ENCODE peak calls at places on chromosomes 7 and 10, in ten cellular contexts. One of them, this sample, is unnamed.

GRCh38 chr10:63573068-63573697 is 52.0 kb downstream of the REEP3 start:
- DNase-seq in fibroblast of mammary gland: peak; percentile 51
- DNase-seq in heart left ventricle: no peak
- DNase-seq in Panc1: no peak
- DNase-seq in fibroblast of pulmonary artery: peak; percentile 76
- DNase-seq in colonic mucosa: no peak
- DNase-seq in GM12865: peak; percentile 34
- DNase-seq in cardiac fibroblast: peak; percentile 76
- DNase-seq in heart right ventricle: no peak
- DNase-seq in fibroblast of lung: peak; percentile 93
- DNase-seq in this sample: no peak

GRCh38 chr7:28996836-28997235 is 38.7 kb upstream of the TRIL start:
- DNase-seq in colonic mucosa: no peak
- DNase-seq in heart left ventricle: no peak
- DNase-seq in fibroblast of mammary gland: no peak
- DNase-seq in GM12865: no peak
- DNase-seq in Panc1: no peak
- DNase-seq in cardiac fibroblast: peak; percentile 41
- DNase-seq in fibroblast of lung: peak; percentile 20
- DNase-seq in heart right ventricle: no peak
- DNase-seq in fibroblast of pulmonary artery: no peak
- DNase-seq in this sample: no peak

GRCh38 chr10:96043895-96044580 is 655 bp downstream of the CCNJ start:
- DNase-seq in fibroblast of lung: peak; percentile 31
- DNase-seq in cardiac fibroblast: peak; percentile 38
- DNase-seq in fibroblast of mammary gland: peak; percentile 25
- DNase-seq in heart left ventricle: peak; percentile 34
- DNase-seq in fibroblast of pulmonary artery: peak; percentile 32
- DNase-seq in Panc1: no peak
- DNase-seq in GM12865: peak; percentile 62
- DNase-seq in heart right ventricle: peak; percentile 50
- DNase-seq in colonic mucosa: peak; percentile 62
- DNase-seq in this sample: peak; percentile 85

GRCh38 chr7:152200395-152200794 is 174.9 kb downstream of the GALNT11 start:
- DNase-seq in colonic mucosa: no peak
- DNase-seq in cardiac fibroblast: no peak
- DNase-seq in fibroblast of mammary gland: no peak
- DNase-seq in heart left ventricle: no peak
- DNase-seq in fibroblast of lung: no peak
- DNase-seq in Panc1: no peak
- DNase-seq in heart right ventricle: no peak
- DNase-seq in GM12865: no peak
- DNase-seq in fibroblast of pulmonary artery: no peak
- DNase-seq in this sample: no peak

GRCh38 chr7:1954366-1955004 is 278.3 kb downstream of the MAD1L1 start:
- DNase-seq in fibroblast of lung: no peak
- DNase-seq in heart left ventricle: no peak
- DNase-seq in heart right ventricle: peak; percentile 10
- DNase-seq in fibroblast of pulmonary artery: no peak
- DNase-seq in GM12865: no peak
- DNase-seq in cardiac fibroblast: no peak
- DNase-seq in Panc1: no peak
- DNase-seq in colonic mucosa: no peak
- DNase-seq in fibroblast of mammary gland: no peak
- DNase-seq in this sample: no peak

GRCh38 chr7:85997515-85997914 is 646.2 kb upstream of the GRM3 start:
- DNase-seq in heart left ventricle: no peak
- DNase-seq in fibroblast of mammary gland: no peak
- DNase-seq in fibroblast of lung: no peak
- DNase-seq in heart right ventricle: no peak
- DNase-seq in GM12865: no peak
- DNase-seq in cardiac fibroblast: no peak
- DNase-seq in Panc1: no peak
- DNase-seq in colonic mucosa: no peak
- DNase-seq in fibroblast of pulmonary artery: no peak
- DNase-seq in this sample: no peak

GRCh38 chr10:47047577-47048532 is 136.6 kb downstream of the PTPN20 start:
- DNase-seq in fibroblast of lung: peak; percentile 78
- DNase-seq in heart left ventricle: peak; percentile 75
- DNase-seq in fibroblast of pulmonary artery: peak; percentile 82
- DNase-seq in fibroblast of mammary gland: peak; percentile 66
- DNase-seq in Panc1: peak; percentile 38
- DNase-seq in heart right ventricle: peak; percentile 79
- DNase-seq in GM12865: peak; percentile 76
- DNase-seq in colonic mucosa: peak; percentile 81
- DNase-seq in cardiac fibroblast: peak; percentile 81
- DNase-seq in this sample: peak; percentile 84

GRCh38 chr7:111741811-111742240 is 179.5 kb upstream of the IMMP2L start:
- DNase-seq in fibroblast of mammary gland: peak; percentile 75
- DNase-seq in colonic mucosa: peak; percentile 45
- DNase-seq in GM12865: peak; percentile 83
- DNase-seq in Panc1: no peak
- DNase-seq in fibroblast of pulmonary artery: peak; percentile 87
- DNase-seq in cardiac fibroblast: peak; percentile 86
- DNase-seq in heart left ventricle: no peak
- DNase-seq in fibroblast of lung: peak; percentile 78
- DNase-seq in heart right ventricle: no peak
- DNase-seq in this sample: peak; percentile 79

GRCh38 chr10:46787321-46787615 is 124.0 kb upstream of the PTPN20 start:
- DNase-seq in colonic mucosa: peak; percentile 33
- DNase-seq in Panc1: no peak
- DNase-seq in heart right ventricle: no peak
- DNase-seq in cardiac fibroblast: peak; percentile 55
- DNase-seq in heart left ventricle: no peak
- DNase-seq in fibroblast of mammary gland: peak; percentile 71
- DNase-seq in fibroblast of lung: peak; percentile 73
- DNase-seq in fibroblast of pulmonary artery: peak; percentile 50
- DNase-seq in GM12865: peak; percentile 19
- DNase-seq in this sample: peak; percentile 48

GRCh38 chr7:56121440-56121839 is 5.2 kb upstream of the NUPR2 start:
- DNase-seq in fibroblast of lung: no peak
- DNase-seq in colonic mucosa: no peak
- DNase-seq in Panc1: no peak
- DNase-seq in cardiac fibroblast: no peak
- DNase-seq in GM12865: no peak
- DNase-seq in fibroblast of mammary gland: no peak
- DNase-seq in heart left ventricle: no peak
- DNase-seq in heart right ventricle: no peak
- DNase-seq in fibroblast of pulmonary artery: no peak
- DNase-seq in this sample: no peak

GRCh38 chr7:135265637-135266036 is 32.0 kb downstream of the STRA8 start:
- DNase-seq in cardiac fibroblast: no peak
- DNase-seq in fibroblast of lung: no peak
- DNase-seq in fibroblast of pulmonary artery: no peak
- DNase-seq in heart left ventricle: no peak
- DNase-seq in heart right ventricle: no peak
- DNase-seq in Panc1: no peak
- DNase-seq in colonic mucosa: no peak
- DNase-seq in fibroblast of mammary gland: no peak
- DNase-seq in GM12865: no peak
- DNase-seq in this sample: no peak

GRCh38 chr7:69748530-69748929 is 150.3 kb downstream of the AUTS2 start:
- DNase-seq in Panc1: no peak
- DNase-seq in GM12865: no peak
- DNase-seq in cardiac fibroblast: no peak
- DNase-seq in colonic mucosa: no peak
- DNase-seq in heart right ventricle: no peak
- DNase-seq in heart left ventricle: no peak
- DNase-seq in fibroblast of pulmonary artery: no peak
- DNase-seq in fibroblast of lung: no peak
- DNase-seq in fibroblast of mammary gland: peak; percentile 39
- DNase-seq in this sample: no peak

DNA sequence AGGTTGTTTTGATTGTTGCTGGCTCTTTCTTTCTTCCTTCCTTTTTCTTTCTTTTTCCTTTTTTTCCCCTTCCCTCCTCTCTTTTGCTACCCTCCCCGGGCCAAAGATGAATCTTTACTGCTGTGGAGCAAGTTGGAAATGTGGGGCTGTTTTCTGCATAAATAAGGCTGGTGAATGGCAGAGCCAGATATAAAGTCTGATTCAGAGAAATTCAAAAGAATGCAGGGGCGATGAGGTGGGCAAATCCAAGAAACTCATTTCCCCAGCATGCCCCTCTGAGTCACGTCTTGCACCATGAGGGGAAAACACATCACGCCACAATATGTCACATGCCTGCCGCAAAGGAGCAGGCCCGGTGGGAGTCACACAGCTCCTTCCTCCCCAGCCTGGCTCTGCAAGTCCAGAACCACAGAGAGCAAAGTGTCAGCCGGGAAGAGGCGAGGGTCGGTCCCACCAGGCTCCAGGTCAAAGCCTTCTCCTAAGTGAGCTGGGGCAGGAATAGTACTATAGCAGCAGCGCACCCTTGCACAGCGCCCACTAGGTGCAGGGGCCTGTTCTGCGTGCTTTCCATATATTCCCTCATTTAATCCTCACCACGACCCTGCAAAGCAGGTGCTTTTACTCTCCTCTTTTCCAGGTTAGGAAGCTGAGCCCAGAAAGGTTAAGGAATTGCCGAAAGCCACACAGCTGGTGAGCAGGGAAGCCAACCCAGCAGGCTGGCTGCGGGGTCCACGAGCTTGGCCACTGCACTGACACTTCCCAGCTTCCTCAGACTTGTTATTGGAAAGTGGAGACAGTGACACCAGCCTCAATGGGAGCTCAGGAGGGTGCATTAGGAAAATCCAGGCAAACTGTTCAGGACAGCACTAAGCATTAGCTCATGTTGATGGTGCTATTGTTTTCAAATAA is 94.1 kb upstream of the ZMIZ1 start:
- DNase-seq in Panc1: peak; percentile 68
- DNase-seq in heart left ventricle: peak; percentile 34
- DNase-seq in fibroblast of lung: peak; percentile 84
- DNase-seq in heart right ventricle: peak; percentile 45
- DNase-seq in fibroblast of mammary gland: peak; percentile 94
- DNase-seq in cardiac fibroblast: peak; percentile 89
- DNase-seq in colonic mucosa: peak; percentile 67
- DNase-seq in fibroblast of pulmonary artery: peak; percentile 94
- DNase-seq in GM12865: peak; percentile 28
- DNase-seq in this sample: peak; percentile 93
- H3K4me3 ChIP-seq in Panc1: peak overlapping the region; percentile 56
- H3K4me3 ChIP-seq in heart left ventricle: peak overlapping the region; percentile 55
- H3K4me3 ChIP-seq in fibroblast of lung: peak overlapping the region; percentile 55
- H3K4me3 ChIP-seq in heart right ventricle: peak overlapping the region; percentile 47
- H3K4me3 ChIP-seq in fibroblast of mammary gland: peak overlapping the region; percentile 36
- H3K4me3 ChIP-seq in cardiac fibroblast: peak overlapping the region; percentile 30
- H3K4me3 ChIP-seq in colonic mucosa: peak overlapping the region; percentile 42
- H3K4me3 ChIP-seq in fibroblast of pulmonary artery: peak overlapping the region; percentile 39
- H3K4me3 ChIP-seq in GM12865: peak overlapping the region; percentile 59
- H3K4me3 ChIP-seq in this sample: peak overlapping the region; percentile 35

GRCh38 chr7:118111347-118111746 is 72.6 kb upstream of the LSM8 start:
- DNase-seq in fibroblast of pulmonary artery: no peak
- DNase-seq in heart left ventricle: no peak
- DNase-seq in cardiac fibroblast: no peak
- DNase-seq in fibroblast of mammary gland: peak; percentile 10
- DNase-seq in Panc1: no peak
- DNase-seq in colonic mucosa: no peak
- DNase-seq in GM12865: no peak
- DNase-seq in heart right ventricle: no peak
- DNase-seq in fibroblast of lung: no peak
- DNase-seq in this sample: no peak

GRCh38 chr7:118110178-118110577 is 73.8 kb upstream of the LSM8 start:
- DNase-seq in fibroblast of mammary gland: no peak
- DNase-seq in cardiac fibroblast: no peak
- DNase-seq in fibroblast of lung: no peak
- DNase-seq in colonic mucosa: no peak
- DNase-seq in Panc1: no peak
- DNase-seq in GM12865: no peak
- DNase-seq in heart left ventricle: no peak
- DNase-seq in fibroblast of pulmonary artery: no peak
- DNase-seq in heart right ventricle: no peak
- DNase-seq in this sample: no peak

GRCh38 chr7:118114175-118114574 is 69.8 kb upstream of the LSM8 start:
- DNase-seq in GM12865: no peak
- DNase-seq in Panc1: no peak
- DNase-seq in cardiac fibroblast: no peak
- DNase-seq in heart left ventricle: no peak
- DNase-seq in fibroblast of lung: no peak
- DNase-seq in fibroblast of pulmonary artery: no peak
- DNase-seq in colonic mucosa: no peak
- DNase-seq in heart right ventricle: no peak
- DNase-seq in fibroblast of mammary gland: no peak
- DNase-seq in this sample: no peak

GRCh38 chr7:118104812-118105441 is 79.0 kb upstream of the LSM8 start:
- DNase-seq in fibroblast of mammary gland: peak; percentile 45
- DNase-seq in colonic mucosa: no peak
- DNase-seq in fibroblast of pulmonary artery: peak; percentile 23
- DNase-seq in GM12865: peak; percentile 22
- DNase-seq in heart left ventricle: no peak
- DNase-seq in heart right ventricle: no peak
- DNase-seq in Panc1: no peak
- DNase-seq in fibroblast of lung: peak; percentile 64
- DNase-seq in cardiac fibroblast: peak; percentile 18
- DNase-seq in this sample: peak; percentile 50

DNA sequence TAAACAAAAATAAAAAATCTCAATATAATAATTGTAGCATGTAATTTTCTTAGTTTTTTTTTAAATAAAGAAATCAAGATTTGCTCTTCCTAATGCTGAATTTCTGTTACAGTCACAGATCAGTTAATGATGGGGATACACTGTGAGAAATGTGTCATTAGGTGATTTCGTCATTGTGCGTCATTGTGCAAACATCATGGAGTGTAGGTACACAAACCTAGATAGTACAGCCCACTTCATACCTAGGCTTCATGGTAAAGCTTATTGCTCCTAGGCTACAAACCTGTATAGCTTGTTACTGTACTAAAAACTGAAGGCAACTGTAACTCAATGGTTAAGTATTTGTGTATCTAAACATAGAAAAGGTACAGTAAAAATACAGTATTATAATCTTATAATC is 74.4 kb upstream of the LSM8 start:
- DNase-seq in GM12865: no peak
- DNase-seq in colonic mucosa: no peak
- DNase-seq in cardiac fibroblast: no peak
- DNase-seq in fibroblast of pulmonary artery: no peak
- DNase-seq in heart left ventricle: no peak
- DNase-seq in heart right ventricle: no peak
- DNase-seq in Panc1: peak; percentile 69
- DNase-seq in fibroblast of mammary gland: no peak
- DNase-seq in fibroblast of lung: no peak
- DNase-seq in this sample: peak; percentile 15
- TF ChIP-seq CTCF in GM12865: no peak
- TF ChIP-seq CTCF in colonic mucosa: no peak
- TF ChIP-seq CTCF in cardiac fibroblast: no peak
- TF ChIP-seq CTCF in fibroblast of pulmonary artery: no peak
- TF ChIP-seq CTCF in heart left ventricle: no peak
- TF ChIP-seq CTCF in heart right ventricle: no peak
- TF ChIP-seq CTCF in Panc1: no peak
- TF ChIP-seq CTCF in fibroblast of mammary gland: no peak
- TF ChIP-seq CTCF in fibroblast of lung: no peak
- TF ChIP-seq CTCF in this sample: no peak

GRCh38 chr7:92131764-92132330 is 2.4 kb downstream of the CYP51A1 start:
- DNase-seq in Panc1: no peak
- DNase-seq in heart right ventricle: no peak
- DNase-seq in fibroblast of mammary gland: no peak
- DNase-seq in GM12865: peak; percentile 14
- DNase-seq in cardiac fibroblast: no peak
- DNase-seq in colonic mucosa: no peak
- DNase-seq in heart left ventricle: no peak
- DNase-seq in fibroblast of pulmonary artery: no peak
- DNase-seq in fibroblast of lung: no peak
- DNase-seq in this sample: no peak
- H3K4me3 ChIP-seq in Panc1: peak overlapping the region; percentile 91
- H3K4me3 ChIP-seq in heart right ventricle: no peak overlapping the region
- H3K4me3 ChIP-seq in fibroblast of mammary gland: peak overlapping the region; percentile 94
- H3K4me3 ChIP-seq in GM12865: peak overlapping the region; percentile 90
- H3K4me3 ChIP-seq in cardiac fibroblast: peak overlapping the region; percentile 92
- H3K4me3 ChIP-seq in colonic mucosa: no peak overlapping the region
- H3K4me3 ChIP-seq in heart left ventricle: no peak overlapping the region
- H3K4me3 ChIP-seq in fibroblast of pulmonary artery: peak overlapping the region; percentile 84
- H3K4me3 ChIP-seq in fibroblast of lung: peak overlapping the region; percentile 92
- H3K4me3 ChIP-seq in this sample: peak overlapping the region; percentile 80

GRCh38 chr10:43197834-43198681 is 59.8 kb downstream of the CSGALNACT2 start:
- DNase-seq in fibroblast of pulmonary artery: no peak
- DNase-seq in heart left ventricle: no peak
- DNase-seq in fibroblast of mammary gland: no peak
- DNase-seq in GM12865: peak; percentile 37
- DNase-seq in Panc1: no peak
- DNase-seq in heart right ventricle: no peak
- DNase-seq in cardiac fibroblast: no peak
- DNase-seq in fibroblast of lung: no peak
- DNase-seq in colonic mucosa: no peak
- DNase-seq in this sample: peak; percentile 65
- TF ChIP-seq CTCF in fibroblast of pulmonary artery: peak; percentile 40
- TF ChIP-seq CTCF in heart left ventricle: no peak
- TF ChIP-seq CTCF in fibroblast of mammary gland: peak; percentile 47
- TF ChIP-seq CTCF in GM12865: peak; percentile 55
- TF ChIP-seq CTCF in Panc1: peak; percentile 76
- TF ChIP-seq CTCF in heart right ventricle: no peak
- TF ChIP-seq CTCF in cardiac fibroblast: peak; percentile 53
- TF ChIP-seq CTCF in fibroblast of lung: peak; percentile 39
- TF ChIP-seq CTCF in colonic mucosa: peak; percentile 17
- TF ChIP-seq CTCF in this sample: peak; percentile 76

This sample was measured in NB4.